ENCODE peak calls at places on chromosomes 6 and 20, in seven cellular contexts. One of them, this sample, is unnamed.

GRCh38 chr6:30873137-30873640 is 11.1 kb upstream of the DDR1 start:
- DNase-seq in IMR-90: no peak
- DNase-seq in H1: no peak
- DNase-seq in trophoblast cell: no peak
- DNase-seq in mesenchymal stem cell: no peak
- DNase-seq in H9: no peak
- DNase-seq in mesendoderm: no peak
- DNase-seq in this sample: no peak

GRCh38 chr6:87847135-87847829 is 145.2 kb upstream of the AKIRIN2 start:
- DNase-seq in H1: no peak
- DNase-seq in trophoblast cell: no peak
- DNase-seq in H9: no peak
- DNase-seq in mesendoderm: no peak
- DNase-seq in mesenchymal stem cell: no peak
- DNase-seq in IMR-90: no peak
- DNase-seq in this sample: no peak

GRCh38 chr20:52110456-52110855 is 81.1 kb downstream of the ZFP64 start:
- DNase-seq in mesendoderm: no peak
- DNase-seq in IMR-90: no peak
- DNase-seq in trophoblast cell: no peak
- DNase-seq in H1: no peak
- DNase-seq in H9: no peak
- DNase-seq in mesenchymal stem cell: no peak
- DNase-seq in this sample: no peak

GRCh38 chr6:81561731-81562130 is 190.8 kb downstream of the TENT5A start:
- DNase-seq in mesendoderm: no peak
- DNase-seq in H9: no peak
- DNase-seq in mesenchymal stem cell: peak
- DNase-seq in H1: no peak
- DNase-seq in trophoblast cell: no peak
- DNase-seq in IMR-90: peak
- DNase-seq in this sample: no peak

GRCh38 chr20:51036827-51037229 is 13.9 kb upstream of the KCNG1 start:
- DNase-seq in mesendoderm: no peak
- DNase-seq in H1: no peak
- DNase-seq in trophoblast cell: no peak
- DNase-seq in mesenchymal stem cell: no peak
- DNase-seq in H9: no peak
- DNase-seq in IMR-90: no peak
- DNase-seq in this sample: no peak

GRCh38 chr6:156984178-156984738 is 207.1 kb downstream of the ARID1B start:
- DNase-seq in IMR-90: no peak
- DNase-seq in trophoblast cell: peak
- DNase-seq in H1: no peak
- DNase-seq in mesenchymal stem cell: no peak
- DNase-seq in mesendoderm: peak
- DNase-seq in H9: no peak
- DNase-seq in this sample: no peak

GRCh38 chr6:117520603-117521002 is 38.1 kb downstream of the DCBLD1 start:
- DNase-seq in IMR-90: no peak
- DNase-seq in mesendoderm: no peak
- DNase-seq in trophoblast cell: no peak
- DNase-seq in H9: no peak
- DNase-seq in H1: no peak
- DNase-seq in mesenchymal stem cell: no peak
- DNase-seq in this sample: no peak

GRCh38 chr6:161268526-161269210 is 5.2 kb downstream of the AGPAT4 start:
- DNase-seq in trophoblast cell: peak
- DNase-seq in mesendoderm: peak
- DNase-seq in IMR-90: no peak
- DNase-seq in mesenchymal stem cell: no peak
- DNase-seq in H1: no peak
- DNase-seq in H9: no peak
- DNase-seq in this sample: no peak

GRCh38 chr6:89068695-89069094 is 11.9 kb upstream of the PNRC1 start:
- DNase-seq in mesenchymal stem cell: no peak
- DNase-seq in H1: no peak
- DNase-seq in H9: no peak
- DNase-seq in trophoblast cell: no peak
- DNase-seq in IMR-90: no peak
- DNase-seq in mesendoderm: no peak
- DNase-seq in this sample: no peak

GRCh38 chr20:44009679-44009992 is 95.0 kb downstream of the TOX2 start:
- DNase-seq in H1: no peak
- DNase-seq in IMR-90: no peak
- DNase-seq in mesenchymal stem cell: no peak
- DNase-seq in H9: peak
- DNase-seq in mesendoderm: no peak
- DNase-seq in trophoblast cell: no peak
- DNase-seq in this sample: no peak
- H3K18ac ChIP-seq in H1: no peak
- H3K18ac ChIP-seq in IMR-90: no peak
- H3K18ac ChIP-seq in mesenchymal stem cell: no peak
- H3K18ac ChIP-seq in H9: no peak
- H3K18ac ChIP-seq in mesendoderm: no peak
- H3K18ac ChIP-seq in trophoblast cell: no peak
- H3K18ac ChIP-seq in this sample: no peak

DNA sequence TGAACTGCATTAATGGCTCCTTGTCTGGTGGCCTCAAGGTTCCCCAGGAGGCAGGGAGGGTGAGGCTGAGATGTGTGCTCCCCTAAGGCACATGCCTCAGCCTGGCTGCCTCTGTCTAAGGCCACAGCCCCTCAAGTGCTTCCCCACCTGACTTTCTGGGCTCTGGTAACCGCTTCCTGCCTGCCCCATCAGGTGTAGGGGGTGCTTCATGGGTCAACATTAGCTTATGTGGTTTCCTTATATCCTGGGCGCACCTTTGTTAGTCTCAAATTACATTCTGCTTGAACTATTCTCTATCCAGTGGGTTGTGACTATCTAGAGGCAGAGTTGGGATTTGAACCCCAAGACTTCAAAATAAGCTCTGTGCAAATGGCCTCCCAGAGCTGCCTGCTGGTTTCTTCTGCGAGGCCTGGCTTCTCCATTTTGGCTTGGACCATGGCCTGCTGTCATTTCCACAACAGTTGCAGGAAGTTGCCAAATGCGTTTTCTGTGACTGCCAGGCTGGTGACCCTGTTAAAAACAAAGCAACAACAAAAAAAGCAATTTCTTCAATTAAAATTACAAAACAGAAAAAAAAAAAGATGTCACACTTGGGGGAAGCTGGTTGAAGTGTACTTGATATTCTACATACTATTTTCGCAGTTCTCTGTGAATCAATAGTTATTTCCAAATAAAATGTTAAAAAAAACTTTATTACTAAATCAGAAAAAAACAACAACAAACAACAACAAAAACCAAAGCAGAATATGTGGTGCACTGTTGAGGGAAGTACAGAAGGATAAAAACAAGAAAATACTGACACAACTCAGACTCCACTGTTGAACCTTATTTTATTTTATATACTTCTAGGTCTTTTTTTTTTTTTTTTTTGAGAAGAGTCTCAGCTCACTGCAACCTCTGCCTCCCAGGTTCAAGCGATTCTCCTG is 20.0 kb upstream of the ZNFX1 start:
- DNase-seq in IMR-90: no peak
- DNase-seq in trophoblast cell: no peak
- DNase-seq in H1: no peak
- DNase-seq in H9: no peak
- DNase-seq in mesendoderm: no peak
- DNase-seq in mesenchymal stem cell: no peak
- DNase-seq in this sample: no peak
- H2AK5ac ChIP-seq in IMR-90: no peak
- H2AK5ac ChIP-seq in trophoblast cell: no peak
- H2AK5ac ChIP-seq in H1: peak
- H2AK5ac ChIP-seq in H9: no peak
- H2AK5ac ChIP-seq in mesendoderm: no peak
- H2AK5ac ChIP-seq in mesenchymal stem cell: no peak
- H2AK5ac ChIP-seq in this sample: no peak

GRCh38 chr6:149366237-149366921 is 33.7 kb upstream of the SUMO4 start:
- DNase-seq in IMR-90: no peak
- DNase-seq in H9: no peak
- DNase-seq in mesendoderm: no peak
- DNase-seq in H1: no peak
- DNase-seq in mesenchymal stem cell: no peak
- DNase-seq in trophoblast cell: no peak
- DNase-seq in this sample: no peak

GRCh38 chr6:149368065-149368464 is 32.0 kb upstream of the SUMO4 start:
- DNase-seq in trophoblast cell: no peak
- DNase-seq in mesendoderm: no peak
- DNase-seq in IMR-90: no peak
- DNase-seq in H1: no peak
- DNase-seq in H9: no peak
- DNase-seq in mesenchymal stem cell: no peak
- DNase-seq in this sample: no peak

GRCh38 chr6:149373511-149373910 is 26.6 kb upstream of the SUMO4 start:
- DNase-seq in IMR-90: no peak
- DNase-seq in H9: no peak
- DNase-seq in trophoblast cell: no peak
- DNase-seq in mesenchymal stem cell: no peak
- DNase-seq in H1: no peak
- DNase-seq in mesendoderm: no peak
- DNase-seq in this sample: no peak

GRCh38 chr6:149372062-149372461 is 28.0 kb upstream of the SUMO4 start:
- DNase-seq in H1: no peak
- DNase-seq in mesendoderm: no peak
- DNase-seq in IMR-90: no peak
- DNase-seq in trophoblast cell: no peak
- DNase-seq in H9: no peak
- DNase-seq in mesenchymal stem cell: no peak
- DNase-seq in this sample: no peak

GRCh38 chr6:149371154-149371553 is 28.9 kb upstream of the SUMO4 start:
- DNase-seq in mesenchymal stem cell: no peak
- DNase-seq in H1: no peak
- DNase-seq in IMR-90: no peak
- DNase-seq in H9: no peak
- DNase-seq in mesendoderm: no peak
- DNase-seq in trophoblast cell: no peak
- DNase-seq in this sample: no peak
- H3K23ac ChIP-seq in mesenchymal stem cell: no peak
- H3K23ac ChIP-seq in H1: no peak
- H3K23ac ChIP-seq in IMR-90: no peak
- H3K23ac ChIP-seq in H9: no peak
- H3K23ac ChIP-seq in mesendoderm: no peak
- H3K23ac ChIP-seq in trophoblast cell: no peak
- H3K23ac ChIP-seq in this sample: no peak

GRCh38 chr6:40523505-40524172 is 63.5 kb downstream of the LRFN2 start:
- DNase-seq in mesendoderm: no peak
- DNase-seq in H1: no peak
- DNase-seq in IMR-90: no peak
- DNase-seq in H9: no peak
- DNase-seq in mesenchymal stem cell: no peak
- DNase-seq in trophoblast cell: no peak
- DNase-seq in this sample: no peak
- H3K18ac ChIP-seq in mesendoderm: no peak
- H3K18ac ChIP-seq in H1: peak
- H3K18ac ChIP-seq in IMR-90: no peak
- H3K18ac ChIP-seq in H9: peak
- H3K18ac ChIP-seq in mesenchymal stem cell: no peak
- H3K18ac ChIP-seq in trophoblast cell: no peak
- H3K18ac ChIP-seq in this sample: peak

GRCh38 chr6:92682999-92683398 is 736.4 kb downstream of the EPHA7 start:
- DNase-seq in mesenchymal stem cell: peak
- DNase-seq in IMR-90: no peak
- DNase-seq in trophoblast cell: peak
- DNase-seq in H9: no peak
- DNase-seq in H1: no peak
- DNase-seq in mesendoderm: no peak
- DNase-seq in this sample: no peak

GRCh38 chr6:92687278-92687677 is 732.1 kb downstream of the EPHA7 start:
- DNase-seq in mesendoderm: no peak
- DNase-seq in H9: no peak
- DNase-seq in H1: no peak
- DNase-seq in trophoblast cell: no peak
- DNase-seq in IMR-90: no peak
- DNase-seq in mesenchymal stem cell: no peak
- DNase-seq in this sample: no peak

GRCh38 chr6:92681401-92681800 is 738.0 kb downstream of the EPHA7 start:
- DNase-seq in trophoblast cell: no peak
- DNase-seq in mesenchymal stem cell: no peak
- DNase-seq in H9: no peak
- DNase-seq in H1: no peak
- DNase-seq in mesendoderm: no peak
- DNase-seq in IMR-90: no peak
- DNase-seq in this sample: no peak

GRCh38 chr6:92684386-92684785 is 735.0 kb downstream of the EPHA7 start:
- DNase-seq in mesendoderm: no peak
- DNase-seq in H9: no peak
- DNase-seq in H1: no peak
- DNase-seq in mesenchymal stem cell: peak
- DNase-seq in IMR-90: peak
- DNase-seq in trophoblast cell: peak
- DNase-seq in this sample: no peak

DNA sequence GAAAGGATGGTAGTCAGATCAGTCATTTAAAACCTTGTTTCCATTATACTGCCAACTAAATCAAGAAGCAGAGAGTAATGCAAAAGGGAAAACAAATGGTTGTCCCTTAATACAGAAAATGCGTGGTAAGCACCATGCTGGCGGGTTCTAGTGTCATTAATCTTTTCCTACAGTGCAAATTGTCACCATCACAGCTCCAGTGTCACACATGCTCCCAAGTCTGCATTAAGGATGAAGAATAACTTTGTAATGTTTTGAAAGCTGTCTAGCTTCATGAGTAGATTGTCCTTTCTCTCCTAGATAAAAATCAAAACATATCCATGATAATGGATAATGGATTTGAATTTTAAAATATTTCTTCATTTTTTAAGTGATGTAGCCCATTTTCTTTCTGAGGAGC is 735.6 kb downstream of the EPHA7 start:
- DNase-seq in H1: no peak
- DNase-seq in IMR-90: no peak
- DNase-seq in mesendoderm: no peak
- DNase-seq in mesenchymal stem cell: no peak
- DNase-seq in H9: no peak
- DNase-seq in trophoblast cell: no peak
- DNase-seq in this sample: no peak
- H2AK5ac ChIP-seq in H1: no peak
- H2AK5ac ChIP-seq in IMR-90: no peak
- H2AK5ac ChIP-seq in mesendoderm: no peak
- H2AK5ac ChIP-seq in mesenchymal stem cell: no peak
- H2AK5ac ChIP-seq in H9: no peak
- H2AK5ac ChIP-seq in trophoblast cell: no peak
- H2AK5ac ChIP-seq in this sample: no peak

DNA sequence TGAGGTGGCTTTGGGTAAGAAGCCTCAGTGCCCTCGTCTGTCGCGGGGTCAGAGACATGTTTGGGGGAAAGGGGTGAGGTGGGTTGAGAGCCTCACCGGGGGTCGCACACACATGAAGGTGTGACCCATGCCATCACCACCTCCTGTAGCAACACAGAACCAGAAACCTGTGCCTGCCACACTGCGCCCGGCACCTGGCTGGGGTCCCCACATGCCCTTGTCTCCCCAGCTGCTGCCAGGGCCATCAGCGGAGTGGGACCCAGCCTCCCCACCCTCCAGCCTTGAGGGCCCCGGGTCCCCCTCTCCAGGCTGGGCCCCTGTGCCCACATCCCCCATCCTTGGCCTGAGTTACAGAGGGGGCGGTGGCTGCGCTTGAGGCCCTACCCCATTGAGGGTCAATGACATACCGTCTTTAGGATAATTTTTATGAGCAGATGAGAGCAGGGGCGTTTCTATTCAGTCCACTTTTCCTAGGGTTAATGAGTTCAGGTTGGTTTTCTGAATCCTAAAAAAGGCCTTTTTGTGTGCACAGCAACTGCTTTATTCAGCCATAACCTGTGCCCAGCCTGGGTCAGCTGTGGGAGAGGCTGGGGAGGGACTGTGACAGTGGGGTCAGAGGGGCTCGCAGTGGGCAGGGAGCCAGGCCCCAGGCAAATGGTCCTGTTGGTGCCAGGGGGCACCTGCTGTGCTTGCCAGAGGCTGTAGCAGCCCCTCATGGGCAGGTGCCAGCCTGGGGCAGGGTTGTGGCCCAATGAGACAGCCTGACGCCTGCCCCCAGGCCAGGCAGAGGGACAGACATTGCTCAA is 19.4 kb downstream of the APCDD1L start:
- DNase-seq in IMR-90: no peak
- DNase-seq in mesendoderm: no peak
- DNase-seq in H9: peak
- DNase-seq in H1: no peak
- DNase-seq in trophoblast cell: no peak
- DNase-seq in mesenchymal stem cell: no peak
- DNase-seq in this sample: no peak
- H3K23ac ChIP-seq in IMR-90: no peak
- H3K23ac ChIP-seq in mesendoderm: no peak
- H3K23ac ChIP-seq in H9: no peak
- H3K23ac ChIP-seq in H1: no peak
- H3K23ac ChIP-seq in trophoblast cell: no peak
- H3K23ac ChIP-seq in mesenchymal stem cell: no peak
- H3K23ac ChIP-seq in this sample: peak